ENCODE peak calls at places on chromosomes 4 and X, in ten cellular contexts. D is psoas muscle, Z is mucosa of descending colon, Y is tibial artery, X is hepatocyte, K is ovary, F is brain microvascular endothelial cell, T is adrenal gland, W is esophagus muscularis mucosa, S is fibroblast of lung. G is an unnamed sample. For H3K36me3, the result is how much of the 10 kb centered on the place peaks cover.

GRCh38 chr4:125266901-125267601 is 47.7 kb upstream of the FAT4 start:
- DNase-seq in D (no peak), Z (no peak), Y (no peak), X (peak), K (no peak), F (peak), T (no peak), W (no peak), S (peak), G (peak)

GRCh38 chr4:184280591-184281071 is 63.0 kb upstream of the ENPP6 start:
- DNase-seq in D (no peak), Z (no peak), Y (no peak), X (no peak), K (no peak), F (no peak), T (no peak), W (peak), S (no peak), G (no peak)

GRCh38 chr4:139629761-139630160 is 35.9 kb upstream of the MGST2 start:
- DNase-seq in D (no peak), Z (no peak), Y (no peak), X (no peak), K (no peak), F (no peak), T (no peak), W (no peak), S (no peak), G (no peak)

GRCh38 chr4:32268949-32269348 is 1548.8 kb downstream of the PCDH7 start:
- DNase-seq in D (no peak), Z (no peak), Y (no peak), X (no peak), K (no peak), F (no peak), T (no peak), W (no peak), S (peak), G (peak)

GRCh38 chr4:112145820-112146813 is 863 bp downstream of the FAM241A start:
- DNase-seq in D (peak), Z (peak), Y (peak), X (peak), K (peak), F (peak), T (peak), W (no peak), S (peak), G (peak)

GRCh38 chrX:9651737-9652136 is 113.9 kb downstream of the GPR143 start:
- DNase-seq in D (no peak), Z (no peak), Y (no peak), X (no peak), K (no peak), F (no peak), T (no peak), W (no peak), S (peak), G (no peak)

GRCh38 chr4:1475277-1476139 is 69.3 kb upstream of the NKX1-1 start:
- DNase-seq in D (no peak), Z (no peak), Y (no peak), X (no peak), K (no peak), F (no peak), T (no peak), W (no peak), S (no peak), G (no peak)

GRCh38 chr4:8745828-8746225 is 125.8 kb downstream of the HMX1 start:
- DNase-seq in D (no peak), Z (no peak), Y (no peak), X (no peak), K (no peak), F (no peak), T (no peak), W (no peak), S (no peak), G (no peak)

GRCh38 chr4:110631582-110632505 is 9.0 kb upstream of the PITX2 start:
- DNase-seq in D (peak), Z (peak), Y (no peak), X (peak), K (peak), F (peak), T (peak), W (no peak), S (peak), G (peak)

GRCh38 chrX:1466971-1467561 is 14.4 kb upstream of the ASMTL start:
- DNase-seq in D (no peak), Z (peak), Y (no peak), X (no peak), K (no peak), F (no peak), T (no peak), W (peak), S (no peak), G (no peak)

GRCh38 chr4:8336412-8337075 is 67.0 kb downstream of the HTRA3 start:
- DNase-seq in D (no peak), Z (no peak), Y (no peak), X (no peak), K (no peak), F (no peak), T (no peak), W (no peak), S (peak), G (peak)

GRCh38 chr4:122921300-122921699 is 1.1 kb downstream of the NUDT6 start:
- DNase-seq in D (no peak), Z (no peak), Y (no peak), X (no peak), K (no peak), F (no peak), T (no peak), W (no peak), S (no peak), G (no peak)

GRCh38 chrX:9785944-9786741 is at the start of gene SHROOM2:
- DNase-seq in D (no peak), Z (no peak), Y (no peak), X (peak), K (peak), F (no peak), T (peak), W (no peak), S (no peak), G (peak)

GRCh38 chr4:142036795-142037583 is 400.6 kb downstream of the IL15 start:
- DNase-seq in D (no peak), Z (no peak), Y (no peak), X (no peak), K (no peak), F (peak), T (no peak), W (no peak), S (peak), G (no peak)

GRCh38 chr4:55546633-55547460 is at the start of gene CLOCK:
- DNase-seq in D (peak), Z (peak), Y (peak), X (peak), K (peak), F (peak), T (peak), W (peak), S (peak), G (peak)

GRCh38 chr4:176360446-176360845 is 40.7 kb downstream of the SPCS3 start:
- DNase-seq in D (no peak), Z (no peak), Y (no peak), X (no peak), K (no peak), F (no peak), T (no peak), W (no peak), S (no peak), G (no peak)

GRCh38 chr4:11632488-11632887 is 203.8 kb upstream of the HS3ST1 start:
- DNase-seq in D (no peak), Z (no peak), Y (no peak), X (no peak), K (no peak), F (no peak), T (no peak), W (no peak), S (no peak), G (no peak)

GRCh38 chr4:101500742-101501141 is 153.4 kb upstream of the PPP3CA start:
- DNase-seq in D (no peak), Z (no peak), Y (no peak), X (no peak), K (no peak), F (no peak), T (no peak), W (no peak), S (no peak), G (no peak)

GRCh38 chrX:130097507-130098201 is 12.6 kb downstream of the ELF4 start:
- DNase-seq in D (no peak), Z (peak), Y (no peak), X (peak), K (no peak), F (no peak), T (no peak), W (no peak), S (no peak), G (no peak)

GRCh38 chr4:150280081-150280950 is 202.1 kb downstream of the DCLK2 start:
- DNase-seq in D (no peak), Z (no peak), Y (no peak), X (peak), K (no peak), F (peak), T (no peak), W (no peak), S (peak), G (no peak)

GRCh38 chr4:53100801-53101581 is 238.9 kb downstream of the RASL11B start:
- DNase-seq in D (no peak), Z (no peak), Y (no peak), X (no peak), K (no peak), F (peak), T (no peak), W (no peak), S (peak), G (peak)

GRCh38 chr4:1109332-1109731 is 4.0 kb downstream of the RNF212 start:
- DNase-seq in D (no peak), Z (no peak), Y (no peak), X (no peak), K (no peak), F (no peak), T (no peak), W (no peak), S (no peak), G (no peak)

GRCh38 chr4:6010789-6011188 is 7.4 kb downstream of the C4orf50 start:
- DNase-seq in D (no peak), Z (no peak), Y (no peak), X (no peak), K (no peak), F (no peak), T (no peak), W (no peak), S (no peak), G (no peak)

GRCh38 chrX:17521871-17522693 is 147.1 kb downstream of the NHS start:
- DNase-seq in D (no peak), Z (no peak), Y (no peak), X (peak), K (peak), F (peak), T (no peak), W (no peak), S (peak), G (peak)

GRCh38 chr4:16916719-16917337 is 18.4 kb upstream of the LDB2 start:
- DNase-seq in D (no peak), Z (no peak), Y (no peak), X (peak), K (no peak), F (peak), T (peak), W (no peak), S (no peak), G (peak)

GRCh38 chrX:155235891-155236290 is 19.6 kb downstream of the VBP1 start:
- DNase-seq in D (no peak), Z (no peak), Y (no peak), X (no peak), K (no peak), F (no peak), T (no peak), W (no peak), S (no peak), G (no peak)

GRCh38 chr4:821631-822030 is 4.3 kb downstream of the CPLX1 start:
- DNase-seq in D (no peak), Z (no peak), Y (no peak), X (no peak), K (no peak), F (no peak), T (no peak), W (no peak), S (no peak), G (no peak)

DNA sequence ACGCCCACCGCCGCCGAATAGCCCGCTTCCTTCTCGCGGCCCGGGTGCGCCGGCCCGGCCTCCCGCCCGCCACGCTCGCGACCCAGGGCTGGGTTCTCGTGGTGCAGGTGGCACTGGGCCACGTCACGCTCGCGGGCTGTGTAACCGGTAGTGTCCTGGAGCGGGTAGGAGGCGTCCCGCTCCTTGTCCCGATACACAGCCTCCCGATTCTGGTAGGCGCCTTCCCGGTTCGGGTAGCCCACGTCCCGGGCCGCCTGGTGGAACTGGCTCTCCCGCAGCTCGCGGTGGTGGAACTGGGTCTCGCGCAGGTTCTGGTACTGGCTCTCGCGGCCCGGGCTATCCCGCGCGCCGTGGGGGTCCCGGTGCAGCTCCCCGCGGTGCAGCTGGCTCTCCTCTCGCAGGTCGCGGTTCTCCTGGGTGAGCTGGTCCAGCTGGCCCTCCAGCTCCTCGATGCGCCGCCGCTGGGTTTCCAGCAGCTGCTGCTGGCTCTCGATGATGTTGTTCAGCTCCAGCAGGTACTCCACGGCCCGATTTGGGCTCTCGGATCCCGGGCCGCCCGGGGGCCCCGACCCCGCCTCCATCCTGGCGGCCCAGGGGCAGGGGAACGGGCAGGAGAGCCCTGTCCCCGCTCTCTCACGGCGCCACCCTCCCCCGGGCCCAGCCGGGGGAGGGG is 39.3 kb upstream of the IQSEC2 start:
- DNase-seq in D (peak), Z (no peak), Y (no peak), X (peak), K (peak), F (no peak), T (peak), W (no peak), S (no peak), G (peak)
- H3K4me3 ChIP-seq in D (peak), Z (no peak), Y (peak), X (peak), K (peak), F (peak), T (peak), W (peak), S (peak), G (peak)

GRCh38 chr4:75895744-75896314 is 6.4 kb downstream of the PPEF2 start:
- DNase-seq in D (no peak), Z (no peak), Y (no peak), X (peak), K (no peak), F (no peak), T (no peak), W (no peak), S (no peak), G (peak)

GRCh38 chr4:75891611-75892010 is 10.6 kb downstream of the PPEF2 start:
- DNase-seq in D (no peak), Z (no peak), Y (no peak), X (no peak), K (no peak), F (no peak), T (no peak), W (no peak), S (no peak), G (no peak)

GRCh38 chr4:75889537-75890199 is 12.6 kb downstream of the PPEF2 start:
- DNase-seq in D (no peak), Z (no peak), Y (no peak), X (no peak), K (no peak), F (no peak), T (no peak), W (no peak), S (no peak), G (no peak)

GRCh38 chr4:75892508-75892907 is 9.7 kb downstream of the PPEF2 start:
- DNase-seq in D (no peak), Z (no peak), Y (no peak), X (no peak), K (no peak), F (no peak), T (no peak), W (no peak), S (no peak), G (no peak)
- TF ChIP-seq CTCF in D (no peak), Z (no peak), Y (no peak), X (no peak), K (no peak), F (peak), T (no peak), W (no peak), S (peak), G (no peak)

GRCh38 chr4:82848706-82849105 is 42.2 kb downstream of the SEC31A start:
- DNase-seq in D (no peak), Z (no peak), Y (no peak), X (no peak), K (no peak), F (no peak), T (no peak), W (no peak), S (no peak), G (no peak)

GRCh38 chr4:82852751-82853053 is 38.3 kb downstream of the SEC31A start:
- DNase-seq in D (no peak), Z (no peak), Y (no peak), X (no peak), K (no peak), F (no peak), T (no peak), W (no peak), S (no peak), G (no peak)

GRCh38 chr4:82851902-82852750 is 38.8 kb downstream of the SEC31A start:
- DNase-seq in D (no peak), Z (no peak), Y (no peak), X (peak), K (no peak), F (no peak), T (no peak), W (no peak), S (peak), G (peak)

GRCh38 chr4:82851318-82851717 is 39.6 kb downstream of the SEC31A start:
- DNase-seq in D (no peak), Z (no peak), Y (no peak), X (no peak), K (no peak), F (no peak), T (no peak), W (no peak), S (no peak), G (no peak)

DNA sequence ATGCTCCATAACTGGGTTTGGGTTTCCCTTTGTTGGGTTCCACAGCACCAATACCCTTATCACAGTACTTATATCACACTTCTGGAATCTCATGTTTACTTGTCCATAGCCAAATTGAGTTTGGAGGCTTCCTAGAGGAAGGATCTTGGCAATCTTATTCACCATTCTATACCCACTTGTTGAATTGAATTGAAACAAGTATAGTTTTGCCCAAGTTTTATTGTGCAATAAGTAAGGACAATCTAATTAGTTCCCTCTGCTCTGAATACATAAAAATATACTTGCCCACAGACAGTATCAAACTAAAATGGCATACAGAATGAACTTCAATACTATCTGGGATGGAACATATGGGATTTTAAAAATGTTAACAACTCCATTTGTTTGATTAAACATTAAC is 40.3 kb downstream of the SEC31A start:
- DNase-seq in D (no peak), Z (no peak), Y (no peak), X (no peak), K (no peak), F (no peak), T (no peak), W (no peak), S (no peak), G (no peak)
- H3K36me3 ChIP-seq in D (half or more), Z (under half), Y (half or more), X (under half), K (under half), F (half or more), T (under half), W (half or more), S (under half), G (half or more)

GRCh38 chrX:33210156-33210555 is 1.2 kb downstream of the DMD start:
- DNase-seq in D (no peak), Z (no peak), Y (no peak), X (no peak), K (no peak), F (no peak), T (no peak), W (no peak), S (no peak), G (no peak)
- H3K4me3 ChIP-seq in D (peak), Z (no peak), Y (peak), X (peak), K (peak), F (peak), T (peak), W (peak), S (peak), G (peak)

GRCh38 chr4:14264437-14264836 is 636.9 kb upstream of the BOD1L1 start:
- DNase-seq in D (no peak), Z (no peak), Y (no peak), X (peak), K (no peak), F (no peak), T (no peak), W (no peak), S (no peak), G (no peak)
- TF ChIP-seq CTCF in D (no peak), Z (no peak), Y (no peak), X (no peak), K (no peak), F (no peak), T (no peak), W (no peak), S (no peak), G (no peak)

DNA sequence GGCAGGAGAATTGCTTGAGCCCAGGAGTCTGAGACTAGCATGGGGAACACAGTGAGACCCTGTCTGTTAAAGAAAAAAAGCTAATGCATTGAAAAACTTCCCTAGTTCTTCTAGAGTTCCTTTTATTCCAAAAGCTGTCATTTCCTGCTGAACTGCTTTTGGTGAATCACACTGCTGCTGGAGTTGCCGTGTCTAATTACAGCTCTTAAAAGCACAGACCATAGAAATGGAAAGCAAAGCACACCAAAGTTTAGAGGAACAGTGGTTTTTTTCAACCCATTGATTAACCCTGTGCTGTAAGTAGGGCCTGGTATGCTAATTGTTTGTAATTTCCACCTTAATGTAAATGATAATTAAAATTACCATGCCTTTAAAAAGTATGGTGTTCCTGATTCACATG is 52.4 kb downstream of the SEPTIN11 start:
- DNase-seq in D (no peak), Z (no peak), Y (no peak), X (no peak), K (no peak), F (peak), T (no peak), W (peak), S (peak), G (peak)
- H3K36me3 ChIP-seq in D (under half), Z (under half), Y (under half), X (under half), K (under half), F (half or more), T (under half), W (under half), S (under half), G (under half)

DNA sequence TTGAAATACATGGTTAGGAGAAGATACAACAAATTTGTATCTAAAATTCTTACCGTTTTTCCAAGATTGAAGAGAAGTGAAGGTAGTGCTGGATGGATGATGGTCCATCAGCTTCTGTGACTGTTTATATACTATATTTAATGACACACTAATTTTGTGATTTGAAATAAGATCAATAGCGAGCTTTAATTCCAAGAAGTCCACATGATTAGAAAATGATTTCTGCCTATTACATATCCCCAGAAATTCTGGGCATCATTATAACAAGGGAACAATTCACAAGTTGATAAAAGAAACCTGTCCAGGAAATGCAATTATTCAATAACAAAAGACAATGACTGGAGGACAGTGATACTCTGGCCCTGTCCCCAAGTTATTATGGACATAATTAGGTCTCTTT is at the start of gene CSN2:
- DNase-seq in D (no peak), Z (no peak), Y (no peak), X (no peak), K (no peak), F (no peak), T (no peak), W (no peak), S (no peak), G (no peak)
- H3K4me3 ChIP-seq in D (no peak), Z (no peak), Y (no peak), X (no peak), K (no peak), F (no peak), T (no peak), W (no peak), S (no peak), G (no peak)

DNA sequence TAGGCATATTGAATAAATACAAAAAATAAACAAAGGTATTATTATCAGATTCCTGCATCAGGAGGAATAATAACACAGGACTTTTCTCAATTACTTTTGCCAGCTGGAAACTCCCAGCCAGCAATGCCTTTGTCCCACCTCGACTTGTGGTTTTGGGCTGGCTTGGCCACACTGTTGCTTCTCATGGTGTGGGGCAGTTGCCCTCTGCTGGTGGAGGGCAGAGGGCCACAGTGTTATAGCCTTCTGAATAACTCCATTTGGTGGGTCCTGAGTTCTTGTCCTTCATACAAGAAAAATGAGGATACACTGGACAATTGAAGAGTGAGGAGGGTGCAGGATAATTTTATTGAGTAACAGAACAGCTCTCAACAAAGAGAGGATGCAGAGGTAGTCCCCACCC is 1206.0 kb upstream of the ADGRL3 start:
- DNase-seq in D (no peak), Z (no peak), Y (no peak), X (peak), K (no peak), F (no peak), T (no peak), W (no peak), S (no peak), G (no peak)
- TF ChIP-seq CTCF in D (no peak), Z (no peak), Y (no peak), X (no peak), K (no peak), F (peak), T (no peak), W (no peak), S (no peak), G (no peak)